ENCODE peak calls at places on chromosomes 12 and 14, in four cellular contexts. D is hepatocyte, J is renal cortical epithelial cell, F is BJ. A is an unnamed sample.

GRCh38 chr12:124397399-124397679 is 102.4 kb downstream of the RFLNA start:
- DNase-seq in D (no peak), J (no peak), F (no peak), A (no peak)

GRCh38 chr14:35940291-35940690 is 114.2 kb downstream of the BRMS1L start:
- DNase-seq in D (no peak), J (no peak), F (no peak), A (peak)

GRCh38 chr14:55731881-55732498 is 152.0 kb downstream of the KTN1 start:
- DNase-seq in D (peak), J (no peak), F (no peak), A (no peak)

GRCh38 chr14:74595006-74595735 is 16.9 kb downstream of the LTBP2 start:
- DNase-seq in D (no peak), J (no peak), F (no peak), A (no peak)

GRCh38 chr14:68931474-68932051 is 47.5 kb downstream of the ACTN1 start:
- DNase-seq in D (no peak), J (no peak), F (no peak), A (no peak)

GRCh38 chr12:116455540-116456306 is 103.5 kb upstream of the MAP1LC3B2 start:
- DNase-seq in D (peak), J (peak), F (peak), A (peak)

GRCh38 chr12:111532741-111533140 is 66.4 kb downstream of the ATXN2 start:
- DNase-seq in D (no peak), J (no peak), F (no peak), A (no peak)

GRCh38 chr12:127811988-127812387 is 455.0 kb upstream of the TMEM132C start:
- DNase-seq in D (peak), J (no peak), F (peak), A (peak)

GRCh38 chr12:71954861-71955260 is 16.2 kb downstream of the TPH2 start:
- DNase-seq in D (no peak), J (no peak), F (no peak), A (no peak)

GRCh38 chr14:76195003-76195402 is 43.3 kb downstream of the GPATCH2L start:
- DNase-seq in D (no peak), J (no peak), F (no peak), A (no peak)

GRCh38 chr14:39265741-39266588 is 32.2 kb downstream of the MIA2 start:
- DNase-seq in D (no peak), J (peak), F (no peak), A (peak)

GRCh38 chr12:109544955-109545531 is 28.3 kb downstream of the MMAB start:
- DNase-seq in D (no peak), J (peak), F (no peak), A (peak)

GRCh38 chr12:84919271-84919670 is 6.7 kb upstream of the SLC6A15 start:
- DNase-seq in D (no peak), J (no peak), F (no peak), A (no peak)

GRCh38 chr14:69268223-69268622 is 8.3 kb downstream of the GALNT16 start:
- DNase-seq in D (no peak), J (no peak), F (no peak), A (no peak)

GRCh38 chr14:101502761-101503392 is 58.4 kb upstream of the DIO3 start:
- DNase-seq in D (no peak), J (no peak), F (no peak), A (no peak)

GRCh38 chr12:79006306-79006705 is 141.7 kb downstream of the SYT1 start:
- DNase-seq in D (no peak), J (peak), F (no peak), A (no peak)